ENCODE peak calls at places on chromosomes 13 and 19, in six cellular contexts. F, O, X, I, D and V are unnamed samples.

GRCh38 chr13:77904031-77904430 is 14.6 kb downstream of the EDNRB start:
- DNase-seq in O (no peak), X (no peak), I (no peak), F (no peak), D (no peak), V (no peak)

GRCh38 chr19:11581740-11582139 is 4.3 kb upstream of the ACP5 start:
- DNase-seq in O (peak; percentile 39), I (no peak), D (peak; percentile 46), F (peak; percentile 44), X (no peak), V (no peak)

GRCh38 chr13:105464249-105464648 is 1071.2 kb downstream of the EFNB2 start:
- DNase-seq in I (no peak), X (peak; percentile 62), D (no peak), O (no peak), F (no peak), V (no peak)

GRCh38 chr13:30158774-30159445 is 148.4 kb downstream of the KATNAL1 start:
- DNase-seq in F (peak; percentile 91), I (no peak), X (no peak), O (no peak), D (peak; percentile 61), V (peak; percentile 42)

GRCh38 chr13:109764474-109765292 is 21.7 kb downstream of the IRS2 start:
- DNase-seq in X (peak; percentile 63), D (no peak), I (no peak), O (peak; percentile 55), F (peak; percentile 59), V (peak; percentile 22)

GRCh38 chr19:14433454-14434156 is 499 bp downstream of the PKN1 start:
- DNase-seq in X (no peak), I (peak; percentile 35), O (no peak), F (no peak), D (no peak), V (peak; percentile 38)

GRCh38 chr19:1168877-1169791 is 4.9 kb downstream of the SBNO2 start:
- DNase-seq in O (no peak), D (peak; percentile 62), I (peak; percentile 25), F (peak; percentile 91), X (peak; percentile 81), V (peak; percentile 97)

GRCh38 chr13:97561182-97561581 is 127.2 kb downstream of the RAP2A start:
- DNase-seq in I (no peak), X (no peak), D (no peak), O (no peak), F (no peak), V (no peak)

GRCh38 chr13:114148521-114148855 is 16.1 kb upstream of the RASA3 start:
- DNase-seq in O (peak; percentile 80), I (no peak), X (no peak), D (no peak), F (no peak), V (no peak)

GRCh38 chr19:39007096-39007495 is 25.3 kb downstream of the FBXO27 start:
- DNase-seq in X (no peak), O (no peak), F (no peak), I (peak; percentile 23), D (no peak), V (no peak)

GRCh38 chr13:91133941-91134772 is 213.3 kb upstream of the MIR17HG start:
- DNase-seq in O (peak; percentile 33), F (peak; percentile 71), I (peak; percentile 36), X (peak; percentile 73), D (peak; percentile 76), V (peak; percentile 86)

GRCh38 chr13:79972066-79972569 is 368.8 kb downstream of the SPRY2 start:
- DNase-seq in O (no peak), I (no peak), D (no peak), X (no peak), F (no peak), V (no peak)

GRCh38 chr13:79973533-79973963 is 367.4 kb downstream of the SPRY2 start:
- DNase-seq in O (no peak), X (no peak), F (peak; percentile 24), D (no peak), I (no peak), V (no peak)
- TF ChIP-seq CTCF in O (peak; percentile 13), X (peak; percentile 44), F (peak; percentile 49), D (peak; percentile 58), I (peak; percentile 61), V (peak; percentile 46)

GRCh38 chr19:2391118-2391725 is 31.2 kb downstream of the TMPRSS9 start:
- DNase-seq in D (peak; percentile 82), F (peak; percentile 80), I (no peak), O (peak; percentile 60), X (peak; percentile 69), V (peak; percentile 76)
- TF ChIP-seq CTCF in D (peak; percentile 74), F (peak; percentile 86), I (peak; percentile 79), O (peak; percentile 73), X (peak; percentile 70), V (peak; percentile 78)

GRCh38 chr13:23949200-23949599 is 51.9 kb upstream of the C1QTNF9B start:
- DNase-seq in D (no peak), F (no peak), O (no peak), X (no peak), I (no peak), V (no peak)

GRCh38 chr13:23952796-23953195 is 55.5 kb upstream of the C1QTNF9B start:
- DNase-seq in I (no peak), D (no peak), F (no peak), O (no peak), X (no peak), V (no peak)

GRCh38 chr13:23947893-23948292 is 50.6 kb upstream of the C1QTNF9B start:
- DNase-seq in D (no peak), O (no peak), I (no peak), F (no peak), X (no peak), V (no peak)

GRCh38 chr13:23949736-23950135 is 52.4 kb upstream of the C1QTNF9B start:
- DNase-seq in X (no peak), I (no peak), D (no peak), O (no peak), F (no peak), V (no peak)

GRCh38 chr13:23950736-23951510 is 53.6 kb upstream of the C1QTNF9B start:
- DNase-seq in O (no peak), I (no peak), F (no peak), D (no peak), X (no peak), V (no peak)
- TF ChIP-seq CTCF in O (no peak), I (no peak), F (no peak), D (peak; percentile 19), X (no peak), V (no peak)

DNA sequence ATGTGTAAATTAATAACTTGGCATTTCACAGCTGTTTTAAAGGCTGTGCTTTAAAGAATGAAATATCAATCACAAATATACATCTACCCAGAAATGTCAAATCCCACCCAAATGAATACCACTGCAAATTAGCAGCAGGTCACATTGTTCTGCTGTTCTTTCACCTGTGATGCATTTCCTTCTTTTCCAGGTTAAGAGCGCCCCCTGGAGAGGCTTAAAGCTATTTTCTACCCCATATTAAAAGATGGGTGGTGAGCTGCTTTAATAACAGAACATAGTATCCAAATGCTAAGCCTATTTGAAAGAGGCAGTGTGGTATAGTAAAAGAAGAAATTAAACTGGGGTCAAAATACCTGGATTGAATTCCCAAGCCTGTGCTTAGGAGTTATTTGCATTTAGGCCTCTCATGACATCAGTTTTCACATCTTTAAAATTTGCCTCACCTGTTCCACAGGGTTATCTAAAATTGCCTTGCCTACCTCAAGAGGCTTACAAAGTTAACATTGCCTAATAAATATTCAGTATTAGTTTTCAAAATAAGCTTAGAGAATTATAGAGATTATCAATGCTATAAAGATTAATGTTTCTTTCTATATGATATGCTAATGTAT is 396.9 kb upstream of the SLITRK5 start:
- DNase-seq in D (peak; percentile 43), X (peak; percentile 44), O (peak; percentile 42), F (peak; percentile 42), I (peak; percentile 49), V (peak; percentile 79)
- TF ChIP-seq CTCF in D (peak; percentile 19), X (peak; percentile 65), O (peak; percentile 57), F (peak; percentile 55), I (peak; percentile 60), V (peak; percentile 68)

GRCh38 chr19:57068921-57069697 is 50.7 kb upstream of the USP29 start:
- DNase-seq in F (no peak), O (no peak), D (no peak), I (peak; percentile 14), X (no peak), V (no peak)
- TF ChIP-seq CTCF in F (no peak), O (no peak), D (no peak), I (no peak), X (no peak), V (no peak)

GRCh38 chr19:16527971-16528521 is 14.2 kb downstream of the CHERP start:
- DNase-seq in I (peak; percentile 59), O (peak; percentile 30), X (no peak), D (peak; percentile 16), F (peak; percentile 32), V (no peak)
- TF ChIP-seq CTCF in I (peak; percentile 41), O (peak; percentile 55), X (peak; percentile 53), D (peak; percentile 51), F (peak; percentile 38), V (peak; percentile 12)

GRCh38 chr19:50498219-50499056 is 12.6 kb downstream of the JOSD2 start:
- DNase-seq in O (no peak), F (no peak), X (no peak), D (no peak), I (no peak), V (no peak)

GRCh38 chr19:50500753-50501151 is 10.2 kb downstream of the JOSD2 start:
- DNase-seq in X (no peak), D (no peak), I (no peak), F (no peak), O (no peak), V (no peak)

GRCh38 chr19:50501568-50502475 is 9.2 kb downstream of the JOSD2 start:
- DNase-seq in D (no peak), I (no peak), X (no peak), O (no peak), F (no peak), V (no peak)

GRCh38 chr19:50501186-50501567 is 9.8 kb downstream of the JOSD2 start:
- DNase-seq in D (no peak), X (no peak), O (no peak), F (no peak), I (no peak), V (no peak)

GRCh38 chr19:50500060-50500752 is 10.8 kb downstream of the JOSD2 start:
- DNase-seq in X (no peak), F (no peak), O (no peak), D (no peak), I (peak; percentile 44), V (no peak)
- TF ChIP-seq CTCF in X (no peak), F (no peak), O (no peak), D (no peak), I (no peak), V (peak; percentile 10)

GRCh38 chr13:45280751-45281634 is 60.0 kb downstream of the TPT1 start:
- DNase-seq in D (peak; percentile 82), O (peak; percentile 65), I (peak; percentile 71), F (peak; percentile 72), X (peak; percentile 83), V (peak; percentile 92)
- TF ChIP-seq CTCF in D (peak; percentile 92), O (peak; percentile 45), I (no peak), F (peak; percentile 88), X (peak; percentile 88), V (peak; percentile 83)